ENCODE peak calls at places on chromosomes 16 and 17, in nine cellular contexts. One of them, this sample, is unnamed.
A peak's percentile ranks its signal among the peaks of the same experiment; 100 is the strongest.

GRCh38 chr17:6426356-6427101 is 8.4 kb downstream of the AIPL1 start:
- DNase-seq in testis: no peak
- DNase-seq in bronchial epithelial cell: no peak
- DNase-seq in esophagus squamous epithelium: no peak
- DNase-seq in lower leg skin: no peak
- DNase-seq in right lobe of liver: no peak
- DNase-seq in lung: no peak
- DNase-seq in hepatocyte: no peak
- DNase-seq in psoas muscle: no peak
- DNase-seq in this sample: no peak

GRCh38 chr17:76569607-76570279 is 15.9 kb downstream of the ST6GALNAC2 start:
- DNase-seq in lower leg skin: no peak
- DNase-seq in psoas muscle: peak; percentile 60
- DNase-seq in testis: peak; percentile 94
- DNase-seq in esophagus squamous epithelium: no peak
- DNase-seq in lung: no peak
- DNase-seq in hepatocyte: no peak
- DNase-seq in bronchial epithelial cell: no peak
- DNase-seq in right lobe of liver: peak; percentile 72
- DNase-seq in this sample: no peak

GRCh38 chr16:48911700-48912099 is 301.7 kb upstream of the N4BP1 start:
- DNase-seq in bronchial epithelial cell: no peak
- DNase-seq in right lobe of liver: no peak
- DNase-seq in lung: no peak
- DNase-seq in lower leg skin: no peak
- DNase-seq in psoas muscle: no peak
- DNase-seq in esophagus squamous epithelium: no peak
- DNase-seq in hepatocyte: no peak
- DNase-seq in testis: peak; percentile 20
- DNase-seq in this sample: no peak

GRCh38 chr16:69344171-69344570 is 4.6 kb downstream of the NIP7 start:
- DNase-seq in hepatocyte: no peak
- DNase-seq in psoas muscle: no peak
- DNase-seq in lung: no peak
- DNase-seq in right lobe of liver: no peak
- DNase-seq in esophagus squamous epithelium: no peak
- DNase-seq in lower leg skin: no peak
- DNase-seq in testis: no peak
- DNase-seq in bronchial epithelial cell: no peak
- DNase-seq in this sample: no peak

GRCh38 chr17:7413346-7413985 is 5.8 kb downstream of the NLGN2 start:
- DNase-seq in lower leg skin: no peak
- DNase-seq in psoas muscle: no peak
- DNase-seq in bronchial epithelial cell: peak; percentile 49
- DNase-seq in right lobe of liver: no peak
- DNase-seq in esophagus squamous epithelium: no peak
- DNase-seq in testis: no peak
- DNase-seq in lung: no peak
- DNase-seq in hepatocyte: no peak
- DNase-seq in this sample: no peak

GRCh38 chr16:57528499-57529323 is 7.7 kb downstream of the CCDC102A start:
- DNase-seq in right lobe of liver: peak; percentile 62
- DNase-seq in bronchial epithelial cell: no peak
- DNase-seq in lung: no peak
- DNase-seq in testis: peak; percentile 64
- DNase-seq in esophagus squamous epithelium: no peak
- DNase-seq in hepatocyte: peak; percentile 88
- DNase-seq in lower leg skin: no peak
- DNase-seq in psoas muscle: no peak
- DNase-seq in this sample: no peak

GRCh38 chr17:79064026-79064425 is 10.6 kb upstream of the ENGASE start:
- DNase-seq in esophagus squamous epithelium: no peak
- DNase-seq in bronchial epithelial cell: no peak
- DNase-seq in testis: no peak
- DNase-seq in lung: no peak
- DNase-seq in psoas muscle: no peak
- DNase-seq in right lobe of liver: no peak
- DNase-seq in lower leg skin: no peak
- DNase-seq in hepatocyte: no peak
- DNase-seq in this sample: no peak

GRCh38 chr17:65588194-65588808 is 26.9 kb upstream of the AXIN2 start:
- DNase-seq in testis: no peak
- DNase-seq in lung: peak; percentile 59
- DNase-seq in psoas muscle: no peak
- DNase-seq in bronchial epithelial cell: peak; percentile 15
- DNase-seq in right lobe of liver: no peak
- DNase-seq in lower leg skin: no peak
- DNase-seq in hepatocyte: peak; percentile 77
- DNase-seq in esophagus squamous epithelium: no peak
- DNase-seq in this sample: no peak

GRCh38 chr17:2904135-2904534 is 107.9 kb downstream of the RAP1GAP2 start:
- DNase-seq in psoas muscle: no peak
- DNase-seq in lung: no peak
- DNase-seq in hepatocyte: peak; percentile 46
- DNase-seq in bronchial epithelial cell: no peak
- DNase-seq in right lobe of liver: no peak
- DNase-seq in lower leg skin: no peak
- DNase-seq in esophagus squamous epithelium: no peak
- DNase-seq in testis: no peak
- DNase-seq in this sample: no peak

GRCh38 chr17:44977065-44977464 is 9.0 kb upstream of the C1QL1 start:
- DNase-seq in bronchial epithelial cell: no peak
- DNase-seq in psoas muscle: no peak
- DNase-seq in testis: no peak
- DNase-seq in lower leg skin: no peak
- DNase-seq in hepatocyte: no peak
- DNase-seq in esophagus squamous epithelium: no peak
- DNase-seq in lung: no peak
- DNase-seq in right lobe of liver: no peak
- DNase-seq in this sample: no peak

GRCh38 chr17:13421581-13421980 is 180.1 kb downstream of the HS3ST3A1 start:
- DNase-seq in psoas muscle: no peak
- DNase-seq in lower leg skin: no peak
- DNase-seq in bronchial epithelial cell: peak; percentile 18
- DNase-seq in testis: no peak
- DNase-seq in hepatocyte: no peak
- DNase-seq in right lobe of liver: no peak
- DNase-seq in esophagus squamous epithelium: no peak
- DNase-seq in lung: no peak
- DNase-seq in this sample: no peak

GRCh38 chr16:20409398-20410152 is at the start of gene ACSM5:
- DNase-seq in right lobe of liver: peak; percentile 94
- DNase-seq in lung: no peak
- DNase-seq in esophagus squamous epithelium: no peak
- DNase-seq in bronchial epithelial cell: no peak
- DNase-seq in psoas muscle: peak; percentile 53
- DNase-seq in hepatocyte: peak; percentile 37
- DNase-seq in testis: peak; percentile 80
- DNase-seq in lower leg skin: peak; percentile 68
- DNase-seq in this sample: no peak

GRCh38 chr17:22694362-22695227 is 1002.3 kb downstream of the KCNJ18 start:
- DNase-seq in esophagus squamous epithelium: no peak
- DNase-seq in hepatocyte: no peak
- DNase-seq in psoas muscle: no peak
- DNase-seq in testis: peak; percentile 38
- DNase-seq in bronchial epithelial cell: no peak
- DNase-seq in lower leg skin: no peak
- DNase-seq in lung: no peak
- DNase-seq in right lobe of liver: no peak
- DNase-seq in this sample: no peak

GRCh38 chr17:22692066-22692800 is 999.9 kb downstream of the KCNJ18 start:
- DNase-seq in testis: no peak
- DNase-seq in psoas muscle: no peak
- DNase-seq in lower leg skin: no peak
- DNase-seq in lung: peak; percentile 22
- DNase-seq in hepatocyte: no peak
- DNase-seq in bronchial epithelial cell: no peak
- DNase-seq in esophagus squamous epithelium: no peak
- DNase-seq in right lobe of liver: no peak
- DNase-seq in this sample: no peak

GRCh38 chr17:22692801-22693171 is 1000.5 kb downstream of the KCNJ18 start:
- DNase-seq in esophagus squamous epithelium: no peak
- DNase-seq in right lobe of liver: no peak
- DNase-seq in lower leg skin: no peak
- DNase-seq in lung: no peak
- DNase-seq in psoas muscle: no peak
- DNase-seq in hepatocyte: no peak
- DNase-seq in testis: no peak
- DNase-seq in bronchial epithelial cell: no peak
- DNase-seq in this sample: no peak

DNA sequence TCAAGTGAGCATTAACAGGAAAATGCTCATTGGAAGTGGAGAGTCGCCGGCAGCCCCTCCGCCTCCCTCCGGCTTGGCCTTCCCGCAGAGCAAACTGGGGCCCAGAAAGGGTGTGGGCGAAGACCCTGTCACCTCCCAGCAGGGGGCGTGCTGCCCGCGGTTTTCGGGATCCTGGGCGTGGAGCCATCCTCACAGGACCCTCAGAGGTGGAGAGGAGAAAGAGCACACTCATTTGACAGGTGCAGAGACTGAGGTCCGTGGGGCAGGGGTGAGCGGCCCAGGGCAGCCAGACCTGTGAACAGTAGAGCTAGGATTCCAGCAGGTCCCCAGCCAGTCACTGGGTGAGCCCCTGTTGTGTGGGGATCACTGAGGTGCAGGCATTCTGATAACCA is 1002.9 kb downstream of the KCNJ18 start:
- DNase-seq in right lobe of liver: no peak
- DNase-seq in esophagus squamous epithelium: no peak
- DNase-seq in testis: no peak
- DNase-seq in bronchial epithelial cell: no peak
- DNase-seq in hepatocyte: no peak
- DNase-seq in lower leg skin: no peak
- DNase-seq in lung: peak; percentile 23
- DNase-seq in psoas muscle: no peak
- DNase-seq in this sample: no peak
- TF ChIP-seq CTCF in right lobe of liver: no peak
- TF ChIP-seq CTCF in esophagus squamous epithelium: no peak
- TF ChIP-seq CTCF in testis: no peak
- TF ChIP-seq CTCF in bronchial epithelial cell: no peak
- TF ChIP-seq CTCF in hepatocyte: no peak
- TF ChIP-seq CTCF in lower leg skin: no peak
- TF ChIP-seq CTCF in lung: no peak
- TF ChIP-seq CTCF in psoas muscle: no peak
- TF ChIP-seq CTCF in this sample: no peak

GRCh38 chr16:54744998-54745397 is 185.7 kb upstream of the IRX5 start:
- DNase-seq in hepatocyte: no peak
- DNase-seq in testis: no peak
- DNase-seq in right lobe of liver: no peak
- DNase-seq in bronchial epithelial cell: no peak
- DNase-seq in psoas muscle: no peak
- DNase-seq in lung: no peak
- DNase-seq in lower leg skin: no peak
- DNase-seq in esophagus squamous epithelium: no peak
- DNase-seq in this sample: no peak
- H3K4me3 ChIP-seq in hepatocyte: no peak overlapping the region
- H3K4me3 ChIP-seq in testis: no peak overlapping the region
- H3K4me3 ChIP-seq in right lobe of liver: no peak overlapping the region
- H3K4me3 ChIP-seq in bronchial epithelial cell: no peak overlapping the region
- H3K4me3 ChIP-seq in psoas muscle: no peak overlapping the region
- H3K4me3 ChIP-seq in lung: no peak overlapping the region
- H3K4me3 ChIP-seq in lower leg skin: no peak overlapping the region
- H3K4me3 ChIP-seq in esophagus squamous epithelium: no peak overlapping the region
- H3K4me3 ChIP-seq in this sample: no peak overlapping the region

DNA sequence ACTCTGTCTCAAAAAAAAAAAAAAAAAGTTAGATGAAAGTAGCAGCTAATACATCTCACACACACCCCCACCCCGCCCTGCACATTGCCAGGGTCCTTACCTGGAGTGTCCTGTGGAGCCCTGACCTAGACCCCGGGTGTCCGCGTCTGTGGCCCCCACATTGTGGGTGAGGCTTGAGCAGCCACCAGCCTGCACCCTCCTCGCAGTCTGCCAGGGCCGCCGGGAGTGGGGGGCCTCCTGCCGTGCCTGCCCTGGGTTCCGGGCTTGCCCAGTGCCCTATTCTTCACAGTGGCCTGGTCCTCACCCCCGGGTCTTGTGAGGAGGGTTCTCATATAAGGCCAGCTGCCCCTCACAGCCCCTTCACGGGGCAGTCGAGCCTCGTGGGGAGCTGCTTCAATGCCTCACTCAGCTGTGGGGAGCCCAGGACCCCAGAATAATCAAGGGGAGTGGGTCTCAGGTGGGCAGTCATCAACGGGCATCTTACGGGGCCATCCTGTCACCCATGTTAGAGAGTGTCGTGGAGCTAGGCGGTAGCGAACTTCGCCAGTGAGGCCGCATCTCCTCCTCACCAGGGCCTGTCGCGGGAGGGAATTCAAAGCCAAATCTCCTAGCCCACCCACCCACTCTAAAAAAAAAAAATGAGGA is 85.9 kb upstream of the CHMP6 start:
- DNase-seq in right lobe of liver: no peak
- DNase-seq in hepatocyte: no peak
- DNase-seq in testis: no peak
- DNase-seq in lung: no peak
- DNase-seq in lower leg skin: no peak
- DNase-seq in esophagus squamous epithelium: no peak
- DNase-seq in psoas muscle: no peak
- DNase-seq in bronchial epithelial cell: no peak
- DNase-seq in this sample: no peak
- TF ChIP-seq CTCF in right lobe of liver: no peak
- TF ChIP-seq CTCF in hepatocyte: no peak
- TF ChIP-seq CTCF in testis: no peak
- TF ChIP-seq CTCF in lung: no peak
- TF ChIP-seq CTCF in lower leg skin: no peak
- TF ChIP-seq CTCF in esophagus squamous epithelium: no peak
- TF ChIP-seq CTCF in psoas muscle: no peak
- TF ChIP-seq CTCF in bronchial epithelial cell: no peak
- TF ChIP-seq CTCF in this sample: no peak

DNA sequence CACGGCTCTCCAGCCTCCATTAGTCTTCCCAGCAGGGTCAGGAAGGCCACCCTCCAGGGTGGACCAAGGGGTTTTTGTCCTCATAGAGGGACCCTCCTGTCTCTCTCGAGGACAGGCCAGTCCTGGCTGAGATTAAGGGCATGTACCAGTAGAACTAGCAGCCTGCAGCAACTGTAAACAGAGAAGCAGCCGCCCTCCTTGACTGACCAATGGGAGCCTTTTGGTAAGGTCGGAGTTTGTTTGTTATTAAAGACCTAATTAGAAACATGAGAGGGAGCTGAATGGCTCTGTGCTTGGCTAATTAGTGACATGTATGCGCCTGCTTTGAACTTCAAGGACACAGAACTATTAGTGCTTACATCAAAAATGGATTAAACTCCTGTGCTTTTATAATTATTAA is 80.0 kb downstream of the CCDC182 start:
- DNase-seq in bronchial epithelial cell: no peak
- DNase-seq in right lobe of liver: no peak
- DNase-seq in hepatocyte: no peak
- DNase-seq in psoas muscle: no peak
- DNase-seq in lower leg skin: no peak
- DNase-seq in lung: no peak
- DNase-seq in esophagus squamous epithelium: no peak
- DNase-seq in testis: peak; percentile 39
- DNase-seq in this sample: no peak
- H3K4me3 ChIP-seq in bronchial epithelial cell: no peak overlapping the region
- H3K4me3 ChIP-seq in right lobe of liver: no peak overlapping the region
- H3K4me3 ChIP-seq in hepatocyte: no peak overlapping the region
- H3K4me3 ChIP-seq in psoas muscle: no peak overlapping the region
- H3K4me3 ChIP-seq in lower leg skin: no peak overlapping the region
- H3K4me3 ChIP-seq in lung: no peak overlapping the region
- H3K4me3 ChIP-seq in esophagus squamous epithelium: no peak overlapping the region
- H3K4me3 ChIP-seq in testis: no peak overlapping the region
- H3K4me3 ChIP-seq in this sample: no peak overlapping the region

This sample was measured in retinal pigment epithelial cell.